ENCODE peak calls at places on chromosomes 4 and X, in six cellular contexts. S, L, M, T, G and J are unnamed samples.

GRCh38 chr4:164440196-164440595 is 313.7 kb upstream of the SMIM31 start:
- DNase-seq in L (no peak), G (no peak), T (no peak), S (peak; percentile 80), M (no peak), J (no peak)

GRCh38 chrX:131405497-131405896 is 116.4 kb upstream of the IGSF1 start:
- DNase-seq in T (no peak), G (no peak), M (no peak), L (no peak), S (no peak), J (no peak)

GRCh38 chrX:69024931-69025330 is 140.3 kb downstream of the PJA1 start:
- DNase-seq in L (peak; percentile 65), G (peak; percentile 88), M (peak; percentile 72), T (peak; percentile 87), S (peak; percentile 41), J (peak; percentile 15)

GRCh38 chr4:3041192-3042142 is 32.9 kb downstream of the HTT-AS start:
- DNase-seq in S (peak; percentile 35), G (peak; percentile 83), T (peak; percentile 79), M (no peak), L (peak; percentile 69), J (no peak)

GRCh38 chr4:82984459-82984858 is 26.2 kb downstream of the LIN54 start:
- DNase-seq in T (no peak), G (no peak), S (peak; percentile 62), L (no peak), M (no peak), J (no peak)

GRCh38 chrX:56764153-56764974 is 35.3 kb downstream of the NBDY start:
- DNase-seq in L (peak; percentile 81), G (peak; percentile 91), S (peak; percentile 56), T (no peak), M (peak; percentile 74), J (peak; percentile 47)

GRCh38 chr4:8910822-8911310 is 39.2 kb upstream of the HMX1 start:
- DNase-seq in M (no peak), G (no peak), T (peak; percentile 59), S (no peak), L (no peak), J (no peak)

GRCh38 chr4:156968479-156968984 is 3.1 kb downstream of the PDGFC start:
- DNase-seq in S (peak; percentile 78), M (peak; percentile 83), G (peak; percentile 82), L (peak; percentile 71), T (peak; percentile 79), J (no peak)

GRCh38 chr4:1458581-1458980 is 52.3 kb upstream of the NKX1-1 start:
- DNase-seq in G (no peak), L (no peak), M (no peak), T (peak; percentile 34), S (no peak), J (no peak)

GRCh38 chr4:64272432-64272831 is 136.8 kb downstream of the TECRL start:
- DNase-seq in M (no peak), S (no peak), L (no peak), T (no peak), G (no peak), J (no peak)

GRCh38 chr4:185328586-185328985 is 67.1 kb downstream of the LRP2BP start:
- DNase-seq in S (no peak), G (no peak), L (no peak), M (no peak), T (no peak), J (no peak)

GRCh38 chrX:131792789-131793462 is 230.2 kb upstream of the STK26 start:
- DNase-seq in M (no peak), T (no peak), L (peak; percentile 92), S (peak; percentile 72), G (peak; percentile 95), J (no peak)

GRCh38 chrX:21800344-21800770 is 39.1 kb upstream of the MBTPS2 start:
- DNase-seq in M (no peak), T (no peak), G (no peak), S (peak; percentile 36), L (no peak), J (no peak)

GRCh38 chrX:78314561-78314960 is 12.8 kb downstream of the CYSLTR1 start:
- DNase-seq in M (no peak), G (no peak), T (no peak), L (no peak), S (no peak), J (no peak)

GRCh38 chr4:73885570-73886230 is 16.5 kb downstream of the CXCL1 start:
- DNase-seq in G (no peak), S (peak; percentile 31), M (no peak), L (no peak), T (no peak), J (no peak)

GRCh38 chr4:119752936-119753335 is 124.3 kb upstream of the PDE5A start:
- DNase-seq in G (no peak), S (no peak), L (no peak), T (no peak), M (no peak), J (no peak)

GRCh38 chr4:72791054-72791453 is 222.0 kb upstream of the ADAMTS3 start:
- DNase-seq in L (no peak), G (no peak), S (peak; percentile 10), T (no peak), M (no peak), J (no peak)

GRCh38 chr4:49221209-49221608 is 235.1 kb downstream of the CWH43 start:
- DNase-seq in M (no peak), S (no peak), T (no peak), L (peak; percentile 29), G (no peak), J (no peak)

GRCh38 chr4:111362891-111363290 is 740.0 kb upstream of the PITX2 start:
- DNase-seq in L (no peak), T (peak; percentile 66), S (peak; percentile 19), M (no peak), G (no peak), J (no peak)

GRCh38 chr4:6655924-6656323 is 15.4 kb downstream of the MRFAP1 start:
- DNase-seq in M (no peak), T (no peak), S (no peak), G (no peak), L (no peak), J (no peak)

GRCh38 chrX:134374294-134374693 is 85.7 kb upstream of the HPRT1 start:
- DNase-seq in G (no peak), M (no peak), T (no peak), S (peak; percentile 10), L (no peak), J (no peak)

GRCh38 chrX:119783026-119783425 is 8.4 kb downstream of the RPL39 start:
- DNase-seq in T (no peak), L (no peak), S (no peak), G (no peak), M (no peak), J (no peak)

GRCh38 chr4:156803056-156803455 is 168.5 kb downstream of the PDGFC start:
- DNase-seq in S (peak; percentile 9), G (no peak), M (no peak), L (no peak), T (no peak), J (no peak)

GRCh38 chrX:77743720-77744119 is 42.3 kb downstream of the ATRX start:
- DNase-seq in L (no peak), M (no peak), S (no peak), T (no peak), G (no peak), J (no peak)

GRCh38 chr4:100009490-100009889 is 59.4 kb upstream of the H2AZ1 start:
- DNase-seq in G (no peak), T (no peak), L (no peak), S (peak; percentile 37), M (no peak), J (no peak)

GRCh38 chr4:108527729-108528128 is 92.6 kb upstream of the RPL34 start:
- DNase-seq in L (no peak), M (no peak), G (no peak), T (no peak), S (no peak), J (no peak)

GRCh38 chr4:39126256-39127095 is 55.9 kb upstream of the WDR19 start:
- DNase-seq in G (no peak), S (no peak), M (no peak), T (no peak), L (no peak), J (no peak)

GRCh38 chrX:103919336-103919682 is 43.1 kb upstream of the TMSB15B start:
- DNase-seq in M (peak; percentile 34), S (peak; percentile 44), L (no peak), T (no peak), G (no peak), J (no peak)

GRCh38 chr4:55013431-55013955 is 111.9 kb downstream of the KDR start:
- DNase-seq in T (no peak), L (no peak), S (peak; percentile 22), G (no peak), M (no peak), J (no peak)

GRCh38 chr4:145034727-145035211 is 63.2 kb downstream of the ANAPC10 start:
- DNase-seq in M (peak; percentile 12), S (peak; percentile 84), L (no peak), T (no peak), G (no peak), J (peak; percentile 18)

GRCh38 chrX:155768036-155768769 is 112.9 kb upstream of the VAMP7 start:
- DNase-seq in L (no peak), M (no peak), T (no peak), S (no peak), G (no peak), J (no peak)

GRCh38 chr4:25002679-25003078 is 28.1 kb downstream of the LGI2 start:
- DNase-seq in T (no peak), M (no peak), L (no peak), S (peak; percentile 8), G (no peak), J (no peak)
- H3K27ac ChIP-seq in T (no peak overlapping the region), M (no peak overlapping the region), L (no peak overlapping the region), S (no peak overlapping the region), G (peak overlapping the region; percentile 80), J (no peak overlapping the region)

DNA sequence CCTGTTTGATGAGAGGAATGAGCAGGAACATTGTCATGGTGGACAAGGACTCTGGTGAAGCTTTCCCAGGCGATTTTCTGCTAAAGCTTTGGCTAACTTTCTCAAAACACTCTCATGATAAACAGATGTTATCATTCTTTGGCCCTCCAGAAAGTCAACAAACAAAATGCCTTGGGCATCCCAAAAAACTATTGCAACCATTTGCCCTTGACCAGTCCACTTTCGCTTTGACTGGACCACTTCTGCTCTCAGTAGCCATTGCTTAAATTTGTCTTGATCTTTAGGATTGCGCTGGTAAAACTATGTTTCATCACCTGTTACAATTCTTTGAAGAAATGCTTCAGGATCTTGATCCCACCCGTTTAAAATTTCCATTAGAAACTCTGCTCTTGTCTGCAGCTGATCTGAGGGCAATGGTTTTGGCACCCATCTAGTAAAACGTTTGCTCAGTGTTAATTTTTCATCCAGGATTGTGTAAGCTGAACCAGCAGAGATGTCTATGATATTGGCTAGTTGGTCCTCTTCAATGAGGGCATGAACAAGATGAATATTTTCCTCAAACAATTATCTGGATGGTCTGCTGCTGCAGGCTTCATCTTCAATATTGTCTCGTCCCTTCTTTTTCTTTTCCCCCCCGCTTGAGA is 14.8 kb downstream of the TBC1D1 start:
- DNase-seq in L (no peak), T (no peak), M (no peak), S (no peak), G (no peak), J (no peak)
- H3K4me3 ChIP-seq in L (no peak overlapping the region), T (no peak overlapping the region), M (no peak overlapping the region), S (no peak overlapping the region), G (no peak overlapping the region), J (no peak overlapping the region)

GRCh38 chrX:114615765-114616164 is 31.9 kb downstream of the HTR2C start:
- DNase-seq in S (no peak), M (no peak), T (no peak), L (no peak), G (no peak), J (no peak)

GRCh38 chrX:114619874-114620273 is 36.0 kb downstream of the HTR2C start:
- DNase-seq in L (no peak), G (no peak), T (no peak), M (peak; percentile 18), S (no peak), J (no peak)
- TF ChIP-seq CTCF in L (no peak), G (no peak), T (peak; percentile 18), M (peak; percentile 49), S (peak; percentile 25), J (peak; percentile 38)

GRCh38 chrX:153725039-153725831 is 579 bp downstream of the ABCD1 start:
- DNase-seq in G (no peak), L (no peak), M (no peak), T (no peak), S (no peak), J (no peak)
- H3K27ac ChIP-seq in G (peak overlapping the region; percentile 86), L (peak overlapping the region; percentile 94), M (peak overlapping the region; percentile 88), T (peak overlapping the region; percentile 92), S (peak overlapping the region; percentile 19), J (no peak overlapping the region)